ENCODE peak calls at places on chromosome 22, in six cellular contexts. One of them, this sample, is unnamed.

GRCh38 chr22:45997775-45998637 is 21.0 kb upstream of the WNT7B start:
- DNase-seq in IMR-90: no peak
- DNase-seq in GM23338: no peak
- DNase-seq in SK-N-SH: peak
- DNase-seq in neuronal stem cell: no peak
- DNase-seq in PC-3: peak
- DNase-seq in this sample: no peak

GRCh38 chr22:27488456-27489224 is 312.9 kb downstream of the MN1 start:
- DNase-seq in GM23338: no peak
- DNase-seq in neuronal stem cell: no peak
- DNase-seq in SK-N-SH: peak
- DNase-seq in IMR-90: no peak
- DNase-seq in PC-3: peak
- DNase-seq in this sample: no peak

GRCh38 chr22:37345863-37346514 is 63.7 kb downstream of the CYTH4 start:
- DNase-seq in GM23338: no peak
- DNase-seq in SK-N-SH: peak
- DNase-seq in PC-3: peak
- DNase-seq in neuronal stem cell: no peak
- DNase-seq in IMR-90: peak
- DNase-seq in this sample: no peak

GRCh38 chr22:40241200-40241763 is 63.6 kb downstream of the TNRC6B start:
- DNase-seq in GM23338: no peak
- DNase-seq in neuronal stem cell: no peak
- DNase-seq in IMR-90: no peak
- DNase-seq in SK-N-SH: no peak
- DNase-seq in PC-3: no peak
- DNase-seq in this sample: no peak

GRCh38 chr22:49961601-49962011 is 1.0 kb downstream of the PIM3 start:
- DNase-seq in SK-N-SH: no peak
- DNase-seq in IMR-90: no peak
- DNase-seq in GM23338: peak
- DNase-seq in PC-3: no peak
- DNase-seq in neuronal stem cell: no peak
- DNase-seq in this sample: no peak

GRCh38 chr22:37802310-37803194 is 5.2 kb upstream of the GCAT start:
- DNase-seq in GM23338: peak
- DNase-seq in neuronal stem cell: peak
- DNase-seq in IMR-90: peak
- DNase-seq in PC-3: peak
- DNase-seq in SK-N-SH: peak
- DNase-seq in this sample: no peak

GRCh38 chr22:35835998-35836691 is 118.5 kb downstream of the APOL5 start:
- DNase-seq in IMR-90: peak
- DNase-seq in PC-3: peak
- DNase-seq in neuronal stem cell: peak
- DNase-seq in SK-N-SH: peak
- DNase-seq in GM23338: peak
- DNase-seq in this sample: peak

GRCh38 chr22:38244106-38244505 is 28.7 kb downstream of the TMEM184B start:
- DNase-seq in IMR-90: peak
- DNase-seq in neuronal stem cell: no peak
- DNase-seq in SK-N-SH: no peak
- DNase-seq in GM23338: no peak
- DNase-seq in PC-3: no peak
- DNase-seq in this sample: no peak

GRCh38 chr22:25447067-25447688 is 117.3 kb upstream of the GRK3 start:
- DNase-seq in SK-N-SH: no peak
- DNase-seq in neuronal stem cell: no peak
- DNase-seq in IMR-90: no peak
- DNase-seq in GM23338: peak
- DNase-seq in PC-3: no peak
- DNase-seq in this sample: no peak

GRCh38 chr22:47282851-47283250 is 520.4 kb downstream of the TBC1D22A start:
- DNase-seq in GM23338: no peak
- DNase-seq in neuronal stem cell: no peak
- DNase-seq in SK-N-SH: no peak
- DNase-seq in IMR-90: no peak
- DNase-seq in PC-3: no peak
- DNase-seq in this sample: no peak

GRCh38 chr22:47057916-47058585 is 295.6 kb downstream of the TBC1D22A start:
- DNase-seq in IMR-90: no peak
- DNase-seq in GM23338: no peak
- DNase-seq in neuronal stem cell: no peak
- DNase-seq in PC-3: no peak
- DNase-seq in SK-N-SH: no peak
- DNase-seq in this sample: no peak

GRCh38 chr22:38489142-38489541 is 17.0 kb downstream of the DDX17 start:
- DNase-seq in GM23338: no peak
- DNase-seq in PC-3: no peak
- DNase-seq in neuronal stem cell: no peak
- DNase-seq in SK-N-SH: no peak
- DNase-seq in IMR-90: no peak
- DNase-seq in this sample: no peak

DNA sequence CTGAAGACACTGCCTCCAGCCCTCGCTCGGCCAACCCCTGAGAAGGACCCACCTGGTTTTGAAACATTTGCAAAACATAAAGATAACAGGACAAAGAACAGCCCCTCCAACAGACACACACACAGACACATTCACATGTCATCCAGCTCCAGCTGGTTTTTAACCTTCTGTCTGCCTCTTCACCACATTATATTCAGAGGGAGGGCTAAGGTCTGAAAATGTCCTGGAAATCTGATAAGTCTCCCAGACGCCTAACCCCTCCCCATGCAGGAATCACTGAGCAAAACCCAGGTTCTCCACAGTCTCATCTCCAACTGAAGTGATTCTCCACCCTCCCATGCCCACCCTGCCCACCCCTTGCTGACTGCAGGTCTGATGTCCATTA is 29.4 kb downstream of the PACSIN2 start:
- DNase-seq in PC-3: no peak
- DNase-seq in neuronal stem cell: no peak
- DNase-seq in GM23338: no peak
- DNase-seq in SK-N-SH: peak
- DNase-seq in IMR-90: no peak
- DNase-seq in this sample: no peak
- H3K27ac ChIP-seq in PC-3: no peak
- H3K27ac ChIP-seq in neuronal stem cell: no peak
- H3K27ac ChIP-seq in GM23338: peak
- H3K27ac ChIP-seq in SK-N-SH: peak
- H3K27ac ChIP-seq in IMR-90: no peak
- H3K27ac ChIP-seq in this sample: no peak

GRCh38 chr22:22424956-22425355 is 83.6 kb downstream of the ZNF280B start:
- DNase-seq in neuronal stem cell: no peak
- DNase-seq in SK-N-SH: no peak
- DNase-seq in GM23338: no peak
- DNase-seq in IMR-90: no peak
- DNase-seq in PC-3: no peak
- DNase-seq in this sample: no peak
- H3K4me2 ChIP-seq in neuronal stem cell: no peak
- H3K4me2 ChIP-seq in SK-N-SH: no peak
- H3K4me2 ChIP-seq in GM23338: peak
- H3K4me2 ChIP-seq in IMR-90: no peak
- H3K4me2 ChIP-seq in PC-3: no peak
- H3K4me2 ChIP-seq in this sample: no peak

DNA sequence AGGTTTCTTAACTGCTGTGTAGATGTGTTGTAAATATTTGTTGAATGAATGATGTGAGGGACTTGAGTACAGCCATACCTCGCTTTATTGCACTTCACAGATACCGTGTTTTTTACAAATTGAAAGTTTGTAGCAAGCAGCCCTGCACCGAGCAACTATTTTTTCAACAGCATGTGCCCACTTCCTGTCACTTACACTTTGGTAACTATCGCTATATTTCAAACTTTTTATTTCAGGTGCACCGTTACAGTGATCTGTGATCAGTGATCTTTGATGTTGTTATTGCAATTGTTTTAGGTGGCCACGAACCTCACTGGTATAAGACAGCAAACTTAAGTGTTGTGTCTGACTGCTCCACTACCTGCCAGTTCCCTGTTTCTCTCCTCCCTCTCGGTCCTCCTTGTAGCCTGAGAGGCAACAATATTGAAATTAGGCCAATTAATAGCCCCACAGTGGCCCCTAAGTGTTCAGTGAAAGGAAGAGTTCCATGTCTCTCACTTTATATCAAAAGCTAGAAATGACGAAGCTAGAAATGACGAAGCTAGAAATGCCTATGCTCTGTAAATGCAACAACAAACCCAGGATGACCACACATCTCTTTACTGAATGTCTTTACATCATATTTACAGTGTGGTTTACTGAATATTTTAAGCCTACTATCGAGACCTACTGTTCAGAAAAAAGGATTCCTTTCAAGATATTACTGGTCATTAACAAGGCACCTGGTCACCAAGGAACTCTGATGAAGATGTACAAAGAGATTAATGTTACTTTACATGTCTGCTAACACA is 1.0 kb downstream of the SFI1 start:
- DNase-seq in IMR-90: no peak
- DNase-seq in GM23338: no peak
- DNase-seq in neuronal stem cell: no peak
- DNase-seq in PC-3: peak
- DNase-seq in SK-N-SH: no peak
- DNase-seq in this sample: no peak
- H2AFZ ChIP-seq in IMR-90: peak
- H2AFZ ChIP-seq in GM23338: peak
- H2AFZ ChIP-seq in neuronal stem cell: peak
- H2AFZ ChIP-seq in PC-3: peak
- H2AFZ ChIP-seq in SK-N-SH: peak
- H2AFZ ChIP-seq in this sample: peak

GRCh38 chr22:17199131-17199731 is 20.0 kb downstream of the ADA2 start:
- DNase-seq in IMR-90: peak
- DNase-seq in GM23338: peak
- DNase-seq in PC-3: no peak
- DNase-seq in SK-N-SH: peak
- DNase-seq in neuronal stem cell: peak
- DNase-seq in this sample: no peak
- H3K27ac ChIP-seq in IMR-90: no peak
- H3K27ac ChIP-seq in GM23338: peak
- H3K27ac ChIP-seq in PC-3: no peak
- H3K27ac ChIP-seq in SK-N-SH: no peak
- H3K27ac ChIP-seq in neuronal stem cell: peak
- H3K27ac ChIP-seq in this sample: no peak

GRCh38 chr22:29821790-29822130 is 16.3 kb downstream of the ASCC2 start:
- DNase-seq in GM23338: no peak
- DNase-seq in IMR-90: no peak
- DNase-seq in SK-N-SH: no peak
- DNase-seq in neuronal stem cell: no peak
- DNase-seq in PC-3: no peak
- DNase-seq in this sample: no peak
- H3K4me2 ChIP-seq in GM23338: no peak
- H3K4me2 ChIP-seq in IMR-90: no peak
- H3K4me2 ChIP-seq in SK-N-SH: no peak
- H3K4me2 ChIP-seq in neuronal stem cell: no peak
- H3K4me2 ChIP-seq in PC-3: no peak
- H3K4me2 ChIP-seq in this sample: peak

GRCh38 chr22:44519895-44520294 is 21.9 kb upstream of the RTL6 start:
- DNase-seq in IMR-90: no peak
- DNase-seq in neuronal stem cell: no peak
- DNase-seq in PC-3: no peak
- DNase-seq in GM23338: no peak
- DNase-seq in SK-N-SH: no peak
- DNase-seq in this sample: no peak

GRCh38 chr22:44520695-44521094 is 22.7 kb upstream of the RTL6 start:
- DNase-seq in PC-3: no peak
- DNase-seq in neuronal stem cell: no peak
- DNase-seq in IMR-90: peak
- DNase-seq in GM23338: no peak
- DNase-seq in SK-N-SH: no peak
- DNase-seq in this sample: no peak

GRCh38 chr22:44522526-44523170 is 24.6 kb upstream of the RTL6 start:
- DNase-seq in PC-3: no peak
- DNase-seq in neuronal stem cell: no peak
- DNase-seq in IMR-90: no peak
- DNase-seq in GM23338: no peak
- DNase-seq in SK-N-SH: no peak
- DNase-seq in this sample: no peak

GRCh38 chr22:44523981-44524759 is 26.1 kb upstream of the RTL6 start:
- DNase-seq in PC-3: no peak
- DNase-seq in IMR-90: peak
- DNase-seq in neuronal stem cell: no peak
- DNase-seq in GM23338: no peak
- DNase-seq in SK-N-SH: no peak
- DNase-seq in this sample: no peak

DNA sequence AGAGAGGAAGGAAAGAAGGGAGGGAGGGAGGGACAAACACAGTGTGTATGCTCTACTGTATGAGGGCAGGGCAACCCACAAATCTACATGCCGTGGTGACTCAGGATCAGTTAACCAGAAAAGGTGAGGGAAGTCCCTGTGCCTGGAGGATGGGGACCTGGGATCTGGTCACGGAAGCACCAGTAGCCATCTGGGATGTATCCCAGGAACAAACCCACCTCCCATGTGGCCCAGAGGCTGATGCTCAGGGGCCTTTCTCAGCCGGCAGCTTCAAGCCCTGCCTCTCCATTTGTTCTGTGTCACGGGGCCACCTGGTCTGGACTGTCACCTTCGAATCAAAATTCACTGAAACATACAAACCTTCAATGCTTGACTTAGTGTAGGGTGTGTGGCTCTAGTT is 23.3 kb upstream of the RTL6 start:
- DNase-seq in GM23338: no peak
- DNase-seq in PC-3: no peak
- DNase-seq in SK-N-SH: no peak
- DNase-seq in IMR-90: no peak
- DNase-seq in neuronal stem cell: no peak
- DNase-seq in this sample: no peak
- H2AFZ ChIP-seq in GM23338: no peak
- H2AFZ ChIP-seq in PC-3: no peak
- H2AFZ ChIP-seq in SK-N-SH: no peak
- H2AFZ ChIP-seq in IMR-90: no peak
- H2AFZ ChIP-seq in neuronal stem cell: no peak
- H2AFZ ChIP-seq in this sample: no peak

This sample was measured in keratinocyte.